ENCODE peak calls at places on chromosome 2, in four cellular contexts. W is CD8-positive, alpha-beta T cell; G is neural progenitor cell; N is psoas muscle. Q is an unnamed sample.

GRCh38 chr2:96256611-96257113 is 9.1 kb downstream of the TMEM127 start:
- DNase-seq in N (no peak), W (no peak), G (no peak), Q (no peak)

GRCh38 chr2:38239452-38239851 is 137.6 kb downstream of the ATL2 start:
- DNase-seq in W (no peak), N (no peak), G (no peak), Q (no peak)

GRCh38 chr2:11813951-11814350 is 67.5 kb downstream of the LPIN1 start:
- DNase-seq in G (no peak), N (no peak), W (no peak), Q (no peak)

GRCh38 chr2:46988733-46989481 is 73.3 kb upstream of the MCFD2 start:
- DNase-seq in N (no peak), W (no peak), G (peak; percentile 62), Q (no peak)

GRCh38 chr2:127191331-127192219 is 28.5 kb downstream of the CYP27C1 start:
- DNase-seq in N (no peak), W (no peak), G (no peak), Q (peak; percentile 69)

GRCh38 chr2:240155080-240156025 is 14.9 kb upstream of the OTOS start:
- DNase-seq in G (peak; percentile 64), N (peak; percentile 4), W (no peak), Q (no peak)

GRCh38 chr2:175726213-175726612 is 275.9 kb downstream of the LNPK start:
- DNase-seq in N (no peak), G (no peak), W (no peak), Q (no peak)

GRCh38 chr2:191643425-191643824 is 34.5 kb upstream of the NABP1 start:
- DNase-seq in G (no peak), N (no peak), W (no peak), Q (no peak)

GRCh38 chr2:55223958-55224760 is 7.9 kb downstream of the CLHC1 start:
- DNase-seq in G (no peak), W (no peak), N (no peak), Q (no peak)

GRCh38 chr2:4340536-4340935 is 637.2 kb downstream of the DCDC2C start:
- DNase-seq in N (no peak), G (no peak), W (no peak), Q (no peak)

GRCh38 chr2:30796723-30797122 is 10.5 kb downstream of the CAPN13 start:
- DNase-seq in N (no peak), W (no peak), G (peak; percentile 36), Q (no peak)
- H3K4me1 ChIP-seq in N (no peaks in the 10 kb centered on the region), W (no peaks in the 10 kb centered on the region), G (peaks cover 9% of the 10 kb centered on the region), Q (peaks cover 2% of the 10 kb centered on the region)

DNA sequence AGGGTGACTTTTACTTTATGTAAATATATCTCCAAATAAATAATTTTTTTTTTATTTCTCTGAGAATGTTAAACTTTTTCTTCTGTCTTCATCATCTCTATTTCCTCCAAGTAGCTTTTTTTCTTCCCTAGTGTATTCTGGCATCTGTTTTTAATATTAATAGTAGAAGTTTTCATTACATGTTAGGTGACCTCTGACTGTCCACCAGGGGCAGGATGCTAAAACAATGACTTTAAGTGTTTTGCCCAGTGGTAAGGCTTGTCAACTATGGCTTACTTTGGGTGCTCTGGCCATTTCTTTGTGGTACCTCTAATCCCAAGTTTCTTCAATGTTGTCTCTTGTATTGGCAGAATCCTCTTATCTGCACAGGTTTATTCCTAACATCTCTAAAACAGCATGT is 127.1 kb downstream of the SRBD1 start:
- DNase-seq in G (no peak), W (no peak), N (no peak), Q (no peak)
- TF ChIP-seq CTCF in G (peak; percentile 48), W (no peak), N (peak; percentile 13), Q (no peak)

GRCh38 chr2:231068525-231069222 is 12.0 kb downstream of the PSMD1 start:
- DNase-seq in G (no peak), W (no peak), N (no peak), Q (no peak)

GRCh38 chr2:231065966-231066365 is 9.3 kb downstream of the PSMD1 start:
- DNase-seq in N (no peak), W (no peak), G (no peak), Q (no peak)

GRCh38 chr2:231069379-231070054 is 12.8 kb downstream of the PSMD1 start:
- DNase-seq in N (no peak), G (no peak), W (no peak), Q (no peak)
- H3K36me3 ChIP-seq in N (peaks cover 11% of the 10 kb centered on the region), G (peaks cover 36% of the 10 kb centered on the region), W (peaks cover 16% of the 10 kb centered on the region), Q (peaks cover 84% of the 10 kb centered on the region)

GRCh38 chr2:202067589-202067988 is 5.5 kb upstream of the KIAA2012 start:
- DNase-seq in G (no peak), N (no peak), W (no peak), Q (no peak)

GRCh38 chr2:202064881-202065230 is 8.2 kb upstream of the KIAA2012 start:
- DNase-seq in N (no peak), W (no peak), G (no peak), Q (no peak)

GRCh38 chr2:202064206-202064880 is 8.7 kb upstream of the KIAA2012 start:
- DNase-seq in W (no peak), G (peak; percentile 77), N (no peak), Q (no peak)

GRCh38 chr2:202069189-202070050 is 3.6 kb upstream of the KIAA2012 start:
- DNase-seq in W (no peak), N (no peak), G (no peak), Q (no peak)

DNA sequence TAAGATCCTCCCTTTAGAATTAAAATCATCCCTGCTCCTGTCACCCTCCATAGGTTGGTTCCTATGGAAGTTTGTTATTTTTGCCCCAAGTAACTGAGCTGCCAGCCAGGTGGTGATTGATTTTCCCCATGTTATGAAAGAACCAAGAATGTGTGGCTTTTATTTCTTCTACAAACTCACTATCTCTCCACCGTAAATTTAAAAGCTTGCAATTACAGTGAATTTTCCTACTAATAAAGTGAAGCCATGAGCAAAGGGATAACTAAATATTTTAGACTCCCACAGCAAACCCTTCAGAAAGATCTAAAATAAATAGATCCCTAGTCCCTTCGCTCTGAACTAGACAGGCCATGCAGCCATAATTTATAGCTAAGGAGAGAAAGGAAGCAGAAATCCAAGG is 6.2 kb upstream of the KIAA2012 start:
- DNase-seq in N (no peak), W (no peak), G (no peak), Q (no peak)
- H3K4me1 ChIP-seq in N (peaks cover 22% of the 10 kb centered on the region), W (no peaks in the 10 kb centered on the region), G (peaks cover 16% of the 10 kb centered on the region), Q (peaks cover 5% of the 10 kb centered on the region)

DNA sequence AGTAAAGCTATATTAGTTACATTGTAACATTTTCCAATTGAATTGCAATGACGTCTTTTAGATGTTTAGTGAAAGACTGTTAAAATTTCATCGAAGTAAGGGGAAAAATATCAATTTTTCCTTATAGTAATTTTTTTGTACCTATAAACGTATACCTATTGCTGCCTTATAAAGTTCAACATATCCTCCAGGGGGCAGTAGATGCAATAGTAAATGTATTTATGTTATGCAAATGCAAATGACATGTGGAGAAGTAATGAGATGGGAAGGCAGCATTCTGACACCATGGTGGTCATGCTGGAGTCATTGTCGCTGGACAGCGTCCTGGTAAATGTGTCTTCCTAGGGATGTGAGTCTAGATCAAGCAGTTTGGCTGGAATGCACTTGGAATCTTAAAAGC is 38.7 kb downstream of the MSTN start:
- DNase-seq in N (no peak), W (no peak), G (peak; percentile 69), Q (no peak)
- TF ChIP-seq CTCF in N (peak; percentile 64), W (peak; percentile 64), G (peak; percentile 62), Q (peak; percentile 16)

DNA sequence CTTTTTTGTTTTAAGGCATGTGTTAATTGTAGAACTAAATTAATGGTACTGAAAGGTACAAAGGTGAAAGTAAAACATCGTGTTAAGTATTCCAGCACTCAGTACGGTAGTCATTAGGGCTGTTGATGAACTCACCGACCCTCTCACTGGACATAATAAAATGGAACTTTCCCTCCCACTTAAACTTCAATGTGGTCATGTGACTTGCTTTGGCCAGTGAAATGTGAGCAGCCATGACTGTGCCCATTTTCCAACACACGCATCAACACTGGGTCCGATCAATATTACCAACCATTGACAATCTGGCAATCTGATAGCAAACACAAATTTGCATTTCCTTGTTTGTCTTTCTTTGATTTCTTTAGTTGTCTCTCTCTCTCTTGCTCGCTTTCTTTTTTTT is 125.1 kb downstream of the SPP2 start:
- DNase-seq in G (no peak), N (no peak), W (no peak), Q (no peak)
- H3K36me3 ChIP-seq in G (no peaks in the 10 kb centered on the region), N (no peaks in the 10 kb centered on the region), W (no peaks in the 10 kb centered on the region), Q (no peaks in the 10 kb centered on the region)

GRCh38 chr2:181575650-181576025 is 81.3 kb downstream of the CERKL start:
- DNase-seq in N (no peak), G (no peak), W (no peak), Q (no peak)

GRCh38 chr2:181574321-181574720 is 82.6 kb downstream of the CERKL start:
- DNase-seq in G (no peak), W (no peak), N (no peak), Q (no peak)

GRCh38 chr2:181575024-181575649 is 81.8 kb downstream of the CERKL start:
- DNase-seq in N (no peak), G (no peak), W (no peak), Q (no peak)

GRCh38 chr2:181578829-181579228 is 78.1 kb downstream of the CERKL start:
- DNase-seq in W (no peak), N (no peak), G (no peak), Q (no peak)

DNA sequence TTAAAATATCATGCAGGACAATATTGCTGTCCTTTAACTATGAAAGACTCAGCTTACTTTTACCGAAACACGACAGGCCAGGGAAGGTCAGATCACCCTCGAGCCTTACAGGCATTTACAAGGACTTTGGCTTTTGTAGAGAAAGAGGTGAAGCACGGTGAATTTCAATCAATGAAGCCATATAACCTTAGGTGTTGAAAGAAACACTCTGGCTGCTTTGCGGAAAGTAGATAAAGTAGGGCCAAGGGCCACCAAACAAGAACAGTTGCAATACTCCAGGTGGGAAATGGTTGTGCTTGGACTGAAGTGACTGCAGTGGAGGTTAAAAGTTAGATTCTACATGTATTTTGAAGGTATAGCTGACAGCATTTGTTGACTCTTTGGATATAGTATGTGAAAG is 80.5 kb downstream of the CERKL start:
- DNase-seq in N (no peak), W (no peak), G (no peak), Q (no peak)
- H3K4me1 ChIP-seq in N (no peaks in the 10 kb centered on the region), W (no peaks in the 10 kb centered on the region), G (no peaks in the 10 kb centered on the region), Q (no peaks in the 10 kb centered on the region)

DNA sequence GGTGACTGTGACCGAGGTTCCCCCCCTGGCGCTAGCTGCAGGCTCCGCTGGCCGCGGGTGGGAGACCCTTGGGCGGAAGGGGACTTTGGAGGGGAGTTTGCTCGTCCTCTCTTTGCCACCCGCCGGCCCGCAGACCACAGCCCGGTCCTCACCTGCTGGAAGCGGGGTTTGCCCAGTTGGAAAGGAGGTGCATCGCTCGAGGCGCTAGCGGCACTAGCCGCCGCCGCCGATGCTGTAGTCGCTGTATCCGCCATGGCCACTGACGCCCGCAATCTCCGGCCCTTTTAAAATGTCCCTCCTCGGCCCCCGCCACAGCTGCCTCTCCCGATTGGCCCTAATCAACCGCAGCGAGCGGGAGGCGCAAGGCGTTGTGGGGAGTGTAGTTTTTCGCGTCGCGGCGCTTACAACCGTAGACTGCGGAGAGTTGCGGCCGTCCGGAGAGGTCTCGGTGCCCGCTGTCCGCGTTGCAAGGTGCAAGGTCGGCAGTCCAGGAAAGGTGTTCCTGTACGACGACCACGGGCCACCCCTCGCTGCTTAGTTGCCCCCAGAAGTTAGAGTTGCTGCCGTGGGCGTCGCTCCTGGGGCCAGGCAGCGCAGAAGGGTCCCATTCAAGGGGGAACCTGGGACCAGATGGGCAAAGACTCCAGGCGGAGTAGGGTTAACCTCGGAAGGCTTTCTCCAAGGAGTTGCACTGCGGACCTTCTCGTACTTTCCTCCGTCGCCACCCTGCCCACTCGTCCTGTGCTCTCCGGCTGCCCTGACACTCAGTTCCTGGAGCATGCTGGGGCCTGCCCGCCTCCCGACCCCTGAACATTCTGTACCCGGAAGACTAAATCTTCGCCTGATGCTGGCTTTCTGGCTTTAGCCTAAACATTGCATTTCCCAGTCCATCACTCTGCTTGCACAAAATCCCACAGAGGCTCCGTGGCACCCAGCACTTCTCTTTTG is at the start of gene SFXN5:
- DNase-seq in G (peak; percentile 96), N (peak; percentile 97), W (peak; percentile 86), Q (peak; percentile 97)
- TF ChIP-seq CTCF in G (no peak), N (peak; percentile 19), W (no peak), Q (peak; percentile 24)